ENCODE peak calls at places on chromosomes 13 and 19, in four cellular contexts. R, U, L and S are unnamed samples.

GRCh38 chr19:27889156-27889555 is 1323.8 kb downstream of the UQCRFS1 start:
- DNase-seq in R (no peak), U (no peak), L (no peak), S (no peak)

GRCh38 chr19:30936276-30936675 is 413.0 kb downstream of the TSHZ3 start:
- DNase-seq in R (no peak), U (no peak), L (no peak), S (no peak)

GRCh38 chr13:49679244-49679643 is 12.0 kb downstream of the EBPL start:
- DNase-seq in R (no peak), U (no peak), L (no peak), S (no peak)

GRCh38 chr13:32947886-32948285 is 68.3 kb upstream of the KL start:
- DNase-seq in R (no peak), U (no peak), L (no peak), S (no peak)

GRCh38 chr13:98240131-98240530 is 63.1 kb upstream of the RNF113B start:
- DNase-seq in R (no peak), U (no peak), L (no peak), S (no peak)

GRCh38 chr19:54429545-54430227 is 14.4 kb downstream of the TTYH1 start:
- DNase-seq in R (no peak), U (no peak), L (no peak), S (no peak)

GRCh38 chr13:46665630-46666482 is 112.9 kb downstream of the LRCH1 start:
- DNase-seq in R (no peak), U (no peak), L (peak; percentile 53), S (no peak)

GRCh38 chr13:110014719-110015118 is 228.3 kb upstream of the IRS2 start:
- DNase-seq in R (no peak), U (no peak), L (peak; percentile 4), S (no peak)

GRCh38 chr19:57615346-57615745 is 1.3 kb downstream of the ZNF134 start:
- DNase-seq in R (no peak), U (no peak), L (no peak), S (no peak)

GRCh38 chr13:113618455-113618854 is 33.9 kb downstream of the TFDP1 start:
- DNase-seq in R (no peak), U (no peak), L (no peak), S (no peak)

GRCh38 chr19:35236638-35237400 is 8.3 kb upstream of the FAM187B start:
- DNase-seq in R (no peak), U (no peak), L (peak; percentile 33), S (no peak)

GRCh38 chr13:44790289-44790688 is 199.0 kb downstream of the NUFIP1 start:
- DNase-seq in R (no peak), U (no peak), L (no peak), S (no peak)

GRCh38 chr13:97004096-97004876 is 10.0 kb upstream of the OXGR1 start:
- DNase-seq in R (no peak), U (no peak), L (no peak), S (no peak)

GRCh38 chr13:60351326-60351725 is 45.7 kb upstream of the TDRD3 start:
- DNase-seq in R (peak; percentile 81), U (no peak), L (no peak), S (peak; percentile 34)

GRCh38 chr19:39150807-39151206 is 25.2 kb downstream of the PAK4 start:
- DNase-seq in R (no peak), U (no peak), L (no peak), S (no peak)

GRCh38 chr19:17532116-17532515 is 20.7 kb downstream of the PGLS start:
- DNase-seq in R (no peak), U (no peak), L (no peak), S (no peak)

GRCh38 chr19:15330801-15331418 is 1.4 kb downstream of the BRD4 start:
- DNase-seq in R (no peak), U (peak; percentile 82), L (peak; percentile 42), S (peak; percentile 82)

GRCh38 chr19:14187586-14187985 is 18.4 kb downstream of the ADGRL1 start:
- DNase-seq in R (no peak), U (no peak), L (no peak), S (no peak)

GRCh38 chr19:57747472-57747807 is 825 bp downstream of the ZNF776 start:
- DNase-seq in R (no peak), U (no peak), L (no peak), S (no peak)